ENCODE peak calls at places on chromosomes 1 and 21, in seven cellular contexts. One of them, this sample, is unnamed.

GRCh38 chr1:156033011-156033410 is 12.3 kb upstream of the SSR2 start:
- DNase-seq in endothelial cell of umbilical vein: peak
- DNase-seq in OCI-M1: no peak
- DNase-seq in glutamatergic neuron: no peak
- DNase-seq in T-helper 2 cell: no peak
- DNase-seq in neural crest cell: no peak
- DNase-seq in HS-27A: no peak
- DNase-seq in this sample: no peak

GRCh38 chr1:119228318-119228717 is 87.9 kb upstream of the WARS2 start:
- DNase-seq in glutamatergic neuron: no peak
- DNase-seq in T-helper 2 cell: no peak
- DNase-seq in endothelial cell of umbilical vein: no peak
- DNase-seq in OCI-M1: no peak
- DNase-seq in neural crest cell: no peak
- DNase-seq in HS-27A: no peak
- DNase-seq in this sample: no peak

GRCh38 chr1:39262802-39263201 is 58.3 kb downstream of the MACF1 start:
- DNase-seq in T-helper 2 cell: no peak
- DNase-seq in HS-27A: no peak
- DNase-seq in OCI-M1: peak
- DNase-seq in glutamatergic neuron: no peak
- DNase-seq in endothelial cell of umbilical vein: no peak
- DNase-seq in neural crest cell: no peak
- DNase-seq in this sample: no peak

GRCh38 chr21:42641311-42642218 is 11.9 kb upstream of the PDE9A start:
- DNase-seq in glutamatergic neuron: no peak
- DNase-seq in endothelial cell of umbilical vein: no peak
- DNase-seq in T-helper 2 cell: no peak
- DNase-seq in neural crest cell: no peak
- DNase-seq in HS-27A: no peak
- DNase-seq in OCI-M1: no peak
- DNase-seq in this sample: no peak

GRCh38 chr1:201466492-201466891 is 2.5 kb downstream of the PHLDA3 start:
- DNase-seq in neural crest cell: no peak
- DNase-seq in glutamatergic neuron: no peak
- DNase-seq in endothelial cell of umbilical vein: no peak
- DNase-seq in T-helper 2 cell: no peak
- DNase-seq in HS-27A: no peak
- DNase-seq in OCI-M1: no peak
- DNase-seq in this sample: no peak

GRCh38 chr1:60277269-60277668 is 203.7 kb upstream of the C1orf87 start:
- DNase-seq in endothelial cell of umbilical vein: no peak
- DNase-seq in HS-27A: no peak
- DNase-seq in T-helper 2 cell: no peak
- DNase-seq in glutamatergic neuron: no peak
- DNase-seq in neural crest cell: no peak
- DNase-seq in OCI-M1: no peak
- DNase-seq in this sample: no peak

GRCh38 chr1:231918239-231919015 is 291.8 kb downstream of the DISC1 start:
- DNase-seq in OCI-M1: no peak
- DNase-seq in glutamatergic neuron: no peak
- DNase-seq in endothelial cell of umbilical vein: no peak
- DNase-seq in T-helper 2 cell: peak
- DNase-seq in neural crest cell: no peak
- DNase-seq in HS-27A: no peak
- DNase-seq in this sample: no peak

GRCh38 chr1:56331892-56332567 is 247.3 kb downstream of the PLPP3 start:
- DNase-seq in endothelial cell of umbilical vein: peak
- DNase-seq in OCI-M1: no peak
- DNase-seq in neural crest cell: no peak
- DNase-seq in HS-27A: no peak
- DNase-seq in T-helper 2 cell: no peak
- DNase-seq in glutamatergic neuron: no peak
- DNase-seq in this sample: no peak

GRCh38 chr21:33127154-33127893 is 57.4 kb downstream of the OLIG1 start:
- DNase-seq in OCI-M1: peak
- DNase-seq in HS-27A: peak
- DNase-seq in endothelial cell of umbilical vein: peak
- DNase-seq in neural crest cell: peak
- DNase-seq in glutamatergic neuron: peak
- DNase-seq in T-helper 2 cell: peak
- DNase-seq in this sample: peak

GRCh38 chr1:20552728-20553571 is 577 bp downstream of the FAM43B start:
- DNase-seq in HS-27A: no peak
- DNase-seq in OCI-M1: no peak
- DNase-seq in neural crest cell: no peak
- DNase-seq in endothelial cell of umbilical vein: peak
- DNase-seq in glutamatergic neuron: peak
- DNase-seq in T-helper 2 cell: no peak
- DNase-seq in this sample: no peak

GRCh38 chr1:245906207-245906606 is 600.9 kb downstream of the SMYD3 start:
- DNase-seq in T-helper 2 cell: no peak
- DNase-seq in OCI-M1: no peak
- DNase-seq in glutamatergic neuron: no peak
- DNase-seq in HS-27A: no peak
- DNase-seq in endothelial cell of umbilical vein: no peak
- DNase-seq in neural crest cell: no peak
- DNase-seq in this sample: no peak

GRCh38 chr1:46062651-46063319 is 69.6 kb downstream of the PIK3R3 start:
- DNase-seq in T-helper 2 cell: peak
- DNase-seq in neural crest cell: no peak
- DNase-seq in endothelial cell of umbilical vein: no peak
- DNase-seq in OCI-M1: peak
- DNase-seq in HS-27A: no peak
- DNase-seq in glutamatergic neuron: no peak
- DNase-seq in this sample: no peak

GRCh38 chr1:1058921-1059493 is 15.1 kb downstream of the RNF223 start:
- DNase-seq in endothelial cell of umbilical vein: peak
- DNase-seq in HS-27A: peak
- DNase-seq in glutamatergic neuron: no peak
- DNase-seq in T-helper 2 cell: peak
- DNase-seq in OCI-M1: no peak
- DNase-seq in neural crest cell: no peak
- DNase-seq in this sample: no peak

GRCh38 chr1:181033128-181033798 is 520 bp upstream of the MR1 start:
- DNase-seq in neural crest cell: no peak
- DNase-seq in HS-27A: no peak
- DNase-seq in OCI-M1: peak
- DNase-seq in glutamatergic neuron: no peak
- DNase-seq in endothelial cell of umbilical vein: no peak
- DNase-seq in T-helper 2 cell: peak
- DNase-seq in this sample: no peak

GRCh38 chr1:6651889-6652288 is 27.2 kb downstream of the THAP3 start:
- DNase-seq in endothelial cell of umbilical vein: no peak
- DNase-seq in neural crest cell: no peak
- DNase-seq in HS-27A: no peak
- DNase-seq in glutamatergic neuron: peak
- DNase-seq in T-helper 2 cell: no peak
- DNase-seq in OCI-M1: no peak
- DNase-seq in this sample: no peak

GRCh38 chr1:909861-910310 is 13.8 kb upstream of the SAMD11 start:
- DNase-seq in glutamatergic neuron: peak
- DNase-seq in OCI-M1: no peak
- DNase-seq in neural crest cell: no peak
- DNase-seq in T-helper 2 cell: no peak
- DNase-seq in HS-27A: no peak
- DNase-seq in endothelial cell of umbilical vein: no peak
- DNase-seq in this sample: no peak

GRCh38 chr1:33228935-33229487 is 27.3 kb upstream of the ZNF362 start:
- DNase-seq in endothelial cell of umbilical vein: no peak
- DNase-seq in HS-27A: peak
- DNase-seq in T-helper 2 cell: no peak
- DNase-seq in OCI-M1: no peak
- DNase-seq in glutamatergic neuron: no peak
- DNase-seq in neural crest cell: no peak
- DNase-seq in this sample: no peak

GRCh38 chr1:227951624-227952373 is 4.1 kb upstream of the WNT9A start:
- DNase-seq in neural crest cell: no peak
- DNase-seq in OCI-M1: no peak
- DNase-seq in endothelial cell of umbilical vein: no peak
- DNase-seq in glutamatergic neuron: no peak
- DNase-seq in T-helper 2 cell: no peak
- DNase-seq in HS-27A: no peak
- DNase-seq in this sample: no peak

GRCh38 chr1:154176341-154176740 is 15.6 kb downstream of the TPM3 start:
- DNase-seq in glutamatergic neuron: no peak
- DNase-seq in endothelial cell of umbilical vein: peak
- DNase-seq in OCI-M1: no peak
- DNase-seq in T-helper 2 cell: no peak
- DNase-seq in HS-27A: no peak
- DNase-seq in neural crest cell: no peak
- DNase-seq in this sample: no peak

GRCh38 chr1:3691421-3692204 is 39.3 kb downstream of the TP73 start:
- DNase-seq in OCI-M1: no peak
- DNase-seq in T-helper 2 cell: no peak
- DNase-seq in neural crest cell: no peak
- DNase-seq in glutamatergic neuron: no peak
- DNase-seq in HS-27A: no peak
- DNase-seq in endothelial cell of umbilical vein: no peak
- DNase-seq in this sample: no peak

GRCh38 chr1:12407050-12407961 is 177.5 kb downstream of the VPS13D start:
- DNase-seq in HS-27A: no peak
- DNase-seq in T-helper 2 cell: no peak
- DNase-seq in glutamatergic neuron: no peak
- DNase-seq in neural crest cell: no peak
- DNase-seq in OCI-M1: peak
- DNase-seq in endothelial cell of umbilical vein: peak
- DNase-seq in this sample: no peak